ENCODE peak calls at places on chromosomes 11 and 22, in eight cellular contexts. T, Q, K, A, M, C, N and Y are unnamed samples.

GRCh38 chr11:29018631-29019030 is 910.4 kb downstream of the METTL15 start:
- DNase-seq in T (peak), Q (peak), K (no peak), A (peak), M (no peak), C (peak), N (no peak), Y (peak)

GRCh38 chr11:116177521-116178220 is 595.1 kb downstream of the BUD13 start:
- DNase-seq in T (no peak), Q (no peak), K (no peak), A (no peak), M (no peak), C (peak), N (no peak), Y (no peak)

GRCh38 chr11:76587810-76588454 is 82.6 kb downstream of the LRRC32 start:
- DNase-seq in T (no peak), Q (no peak), K (no peak), A (no peak), M (no peak), C (no peak), N (no peak), Y (no peak)

GRCh38 chr22:29944339-29944738 is 61.4 kb downstream of the MTMR3 start:
- DNase-seq in T (no peak), Q (no peak), K (no peak), A (no peak), M (no peak), C (peak), N (no peak), Y (no peak)

GRCh38 chr22:24066260-24066659 is 55.2 kb downstream of the CABIN1 start:
- DNase-seq in T (no peak), Q (no peak), K (no peak), A (no peak), M (no peak), C (no peak), N (no peak), Y (no peak)

GRCh38 chr22:44312766-44313165 is at the start of gene SHISAL1:
- DNase-seq in T (no peak), Q (peak), K (no peak), A (peak), M (no peak), C (peak), N (no peak), Y (no peak)

GRCh38 chr22:23163665-23164064 is 16.6 kb upstream of the BCR start:
- DNase-seq in T (no peak), Q (no peak), K (no peak), A (peak), M (peak), C (no peak), N (no peak), Y (peak)

GRCh38 chr11:77589181-77589520 is 602 bp upstream of the AQP11 start:
- DNase-seq in T (no peak), Q (no peak), K (no peak), A (no peak), M (no peak), C (no peak), N (no peak), Y (no peak)

GRCh38 chr22:35540600-35541253 is at the start of gene RASD2:
- DNase-seq in T (no peak), Q (no peak), K (no peak), A (no peak), M (no peak), C (no peak), N (no peak), Y (no peak)

DNA sequence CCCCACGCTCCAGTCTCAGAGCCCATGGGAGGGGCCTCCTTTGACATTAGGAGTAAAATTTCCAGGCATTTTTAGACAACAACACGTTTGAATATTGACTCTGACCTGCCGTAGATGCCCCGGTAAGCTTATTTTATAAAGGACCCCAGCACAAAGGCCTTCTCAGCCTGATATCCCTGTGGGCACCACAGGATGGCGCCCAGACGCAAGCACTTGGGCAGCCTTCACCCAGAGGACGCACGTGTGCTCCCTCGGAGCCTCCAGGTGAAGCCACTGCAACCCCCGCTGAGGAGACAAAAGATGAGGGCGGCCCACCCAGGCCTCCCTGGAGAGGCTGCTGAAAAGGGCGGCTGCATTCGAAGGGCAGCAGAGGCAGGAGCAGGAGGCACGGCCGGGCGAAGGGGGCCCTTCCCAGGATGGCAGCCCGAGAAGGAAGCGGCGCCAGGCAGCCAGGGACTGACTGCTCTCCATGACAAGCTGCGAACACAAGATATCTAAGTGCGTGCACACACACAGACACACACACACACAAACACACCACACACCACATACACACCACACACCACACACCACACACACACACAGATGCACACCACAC is 15.2 kb upstream of the TH start:
- DNase-seq in T (no peak), Q (no peak), K (no peak), A (peak), M (no peak), C (peak), N (no peak), Y (no peak)
- TF ChIP-seq CTCF in T (peak), Q (peak), K (no peak), A (peak), M (peak), C (no peak), N (peak), Y (peak)

DNA sequence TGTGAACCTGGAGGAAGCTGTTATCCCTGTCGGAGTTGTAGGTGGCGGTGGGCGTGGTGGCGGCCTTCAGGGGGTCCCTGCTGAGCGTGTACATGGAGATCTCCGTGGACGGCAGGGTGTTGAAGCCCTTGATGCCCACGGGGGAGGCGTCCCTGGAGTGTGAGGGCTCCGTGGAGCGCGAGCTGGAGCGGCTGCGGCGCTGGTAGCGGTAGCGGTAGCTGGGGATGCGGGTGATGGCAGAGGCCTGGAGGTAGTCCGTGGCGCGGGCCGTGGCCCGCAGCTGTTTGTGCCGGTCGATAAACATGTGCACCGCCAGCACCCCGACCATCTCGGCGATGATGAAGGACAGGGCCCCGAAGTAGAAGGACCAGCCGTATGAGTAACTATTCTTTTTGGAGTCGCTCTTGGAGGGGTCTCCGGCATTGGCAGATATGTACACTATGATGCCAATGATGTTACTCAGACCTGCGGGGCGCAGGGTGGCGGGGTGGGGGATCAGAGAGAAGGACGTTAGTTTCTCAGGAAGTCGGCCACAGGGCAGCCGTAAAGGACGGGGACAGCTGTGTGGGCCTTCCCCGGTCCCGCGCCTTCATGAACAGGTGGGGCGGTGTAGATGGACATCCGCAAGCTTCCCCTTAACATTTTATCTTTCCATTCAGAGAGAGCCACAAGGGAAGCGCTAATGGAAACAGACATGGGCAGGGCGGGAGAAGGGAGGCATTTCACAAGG is 35.6 kb upstream of the EIF3D start:
- DNase-seq in T (no peak), Q (no peak), K (no peak), A (no peak), M (no peak), C (no peak), N (no peak), Y (no peak)
- H3K4me3 ChIP-seq in T (no peak), Q (no peak), K (no peak), A (no peak), M (no peak), C (no peak), N (no peak), Y (no peak)

GRCh38 chr11:79371152-79371551 is 69.7 kb downstream of the TENM4 start:
- DNase-seq in T (no peak), Q (no peak), K (no peak), A (no peak), M (no peak), C (peak), N (no peak), Y (no peak)
- TF ChIP-seq CTCF in T (peak), Q (no peak), K (no peak), A (no peak), M (no peak), C (no peak), N (no peak), Y (no peak)

DNA sequence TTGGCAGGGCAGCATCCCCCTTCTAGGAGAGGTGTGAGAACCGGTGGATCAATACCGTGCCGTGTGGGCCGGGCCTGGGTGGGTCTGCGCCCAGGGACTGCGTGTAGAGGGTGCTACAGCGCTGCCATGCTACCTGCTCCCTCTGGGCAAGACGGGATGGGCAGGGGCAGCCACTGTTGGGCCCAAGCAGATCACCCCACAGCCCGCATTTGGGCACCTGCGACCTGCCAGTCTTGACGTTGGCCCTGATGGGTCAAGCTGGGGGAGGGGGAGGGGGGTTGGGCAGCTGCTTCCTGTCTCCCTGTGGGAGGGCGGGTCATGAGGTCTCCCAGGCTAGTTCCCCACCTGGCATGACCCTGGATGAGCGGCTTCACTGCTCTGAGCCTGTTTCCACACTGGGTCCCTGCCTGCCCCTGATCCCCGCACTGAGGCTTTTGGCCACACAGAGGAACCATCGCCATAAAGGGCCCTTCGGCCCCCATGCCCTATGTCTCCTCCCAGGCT is 2.8 kb upstream of the RPS19BP1 start:
- DNase-seq in T (no peak), Q (no peak), K (no peak), A (no peak), M (no peak), C (no peak), N (peak), Y (no peak)
- H3K4me3 ChIP-seq in T (no peak), Q (no peak), K (no peak), A (no peak), M (no peak), C (no peak), N (no peak), Y (no peak)

DNA sequence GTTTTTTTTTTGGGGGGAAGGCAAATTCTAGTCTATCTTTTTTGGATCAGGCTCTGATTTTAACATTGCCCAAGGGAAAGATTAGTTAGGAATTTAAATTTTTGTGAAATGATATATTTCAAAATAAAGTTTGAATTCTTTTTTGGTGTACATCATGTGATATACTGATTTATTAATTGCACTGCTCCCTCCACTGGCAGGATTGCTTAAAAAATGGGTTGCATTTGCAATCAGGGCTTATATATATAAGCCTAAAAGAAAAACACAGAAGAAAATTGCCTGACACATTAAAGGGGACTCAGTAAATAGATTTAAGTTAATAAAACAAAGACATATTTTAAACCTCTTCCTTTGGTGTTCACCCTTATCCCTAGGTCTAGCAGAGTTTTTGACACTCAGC is 1.2 kb downstream of the DYNC2H1 start:
- DNase-seq in T (no peak), Q (peak), K (no peak), A (peak), M (no peak), C (peak), N (no peak), Y (peak)
- TF ChIP-seq CTCF in T (peak), Q (peak), K (no peak), A (peak), M (no peak), C (peak), N (no peak), Y (peak)

GRCh38 chr22:20092477-20092854 is 12.4 kb downstream of the DGCR8 start:
- DNase-seq in T (no peak), Q (no peak), K (no peak), A (no peak), M (no peak), C (no peak), N (peak), Y (no peak)

GRCh38 chr22:20090730-20091240 is 10.7 kb downstream of the DGCR8 start:
- DNase-seq in T (no peak), Q (no peak), K (no peak), A (no peak), M (no peak), C (no peak), N (peak), Y (no peak)

GRCh38 chr22:20093437-20093836 is 13.4 kb downstream of the DGCR8 start:
- DNase-seq in T (no peak), Q (no peak), K (no peak), A (no peak), M (no peak), C (no peak), N (peak), Y (no peak)

GRCh38 chr22:20089977-20090729 is 10.1 kb downstream of the DGCR8 start:
- DNase-seq in T (peak), Q (peak), K (no peak), A (no peak), M (no peak), C (no peak), N (peak), Y (no peak)

GRCh38 chr22:20091690-20092476 is 11.8 kb downstream of the DGCR8 start:
- DNase-seq in T (no peak), Q (no peak), K (no peak), A (no peak), M (no peak), C (no peak), N (peak), Y (no peak)
- H3K4me3 ChIP-seq in T (no peak), Q (no peak), K (no peak), A (no peak), M (no peak), C (no peak), N (no peak), Y (no peak)